ENCODE peak calls at places on chromosomes 16 and 17, in four cellular contexts. S is HCT116, V is HepG2, W is H1. X is an unnamed sample.

GRCh38 chr17:48510761-48511604 is 19.8 kb downstream of the HOXB1 start:
- DNase-seq in W (no peak), V (no peak), S (no peak), X (no peak)

GRCh38 chr17:11221721-11222120 is 19.3 kb upstream of the SHISA6 start:
- DNase-seq in S (no peak), V (no peak), W (no peak), X (no peak)

GRCh38 chr16:62077998-62078397 is 41.8 kb upstream of the CDH8 start:
- DNase-seq in V (no peak), W (peak), S (no peak), X (no peak)

GRCh38 chr16:89246903-89247733 is 29.6 kb downstream of the ZNF778 start:
- DNase-seq in S (peak), W (peak), V (peak), X (peak)

GRCh38 chr16:87621550-87621829 is 19.2 kb downstream of the JPH3 start:
- DNase-seq in W (no peak), V (no peak), S (no peak), X (no peak)

GRCh38 chr16:30903002-30903401 is 6.6 kb downstream of the CTF1 start:
- DNase-seq in S (no peak), V (no peak), W (no peak), X (peak)

GRCh38 chr16:66054095-66054494 is 312.4 kb upstream of the CDH5 start:
- DNase-seq in W (no peak), S (no peak), V (no peak), X (no peak)

GRCh38 chr16:19696312-19696711 is 21.7 kb downstream of the KNOP1 start:
- DNase-seq in S (no peak), W (no peak), V (no peak), X (peak)

GRCh38 chr17:82050152-82050760 is 1.4 kb downstream of the RFNG start:
- DNase-seq in S (no peak), V (no peak), W (no peak), X (no peak)

GRCh38 chr17:68324654-68325336 is 33.5 kb downstream of the ARSG start:
- DNase-seq in W (no peak), V (no peak), S (no peak), X (no peak)

GRCh38 chr17:68456529-68457167 is 648 bp downstream of the WIPI1 start:
- DNase-seq in V (peak), W (peak), S (peak), X (no peak)

GRCh38 chr16:74730049-74730683 is 29.5 kb upstream of the MLKL start:
- DNase-seq in V (no peak), S (no peak), W (no peak), X (no peak)

GRCh38 chr17:75649687-75650086 is 16.5 kb downstream of the SMIM5 start:
- DNase-seq in S (no peak), V (no peak), W (no peak), X (no peak)

GRCh38 chr16:14351647-14352046 is 278.4 kb downstream of the PARN start:
- DNase-seq in V (peak), S (no peak), W (no peak), X (no peak)
- TF ChIP-seq FOSL1 in V (no peak), S (no peak), W (no peak), X (no peak)

GRCh38 chr17:61496957-61497653 is 44.9 kb downstream of the TBX4 start:
- DNase-seq in W (no peak), S (no peak), V (peak), X (no peak)

GRCh38 chr17:61498042-61498441 is 45.8 kb downstream of the TBX4 start:
- DNase-seq in V (no peak), W (no peak), S (no peak), X (no peak)

GRCh38 chr17:61494325-61495160 is 42.3 kb downstream of the TBX4 start:
- DNase-seq in S (no peak), W (no peak), V (peak), X (no peak)

GRCh38 chr17:61495161-61495857 is 43.1 kb downstream of the TBX4 start:
- DNase-seq in S (peak), W (no peak), V (no peak), X (peak)

GRCh38 chr17:61496174-61496956 is 44.1 kb downstream of the TBX4 start:
- DNase-seq in V (no peak), S (no peak), W (no peak), X (no peak)
- TF ChIP-seq FOSL1 in V (peak), S (no peak), W (no peak), X (no peak)

GRCh38 chr16:586047-586644 is 3.7 kb upstream of the RAB40C start:
- DNase-seq in V (no peak), S (no peak), W (no peak), X (no peak)

GRCh38 chr16:588889-589657 is 793 bp upstream of the RAB40C start:
- DNase-seq in W (peak), V (peak), S (peak), X (peak)

GRCh38 chr16:588639-588888 is 1.3 kb upstream of the RAB40C start:
- DNase-seq in W (peak), S (no peak), V (no peak), X (peak)

GRCh38 chr16:585351-585750 is 4.5 kb upstream of the RAB40C start:
- DNase-seq in V (peak), S (no peak), W (no peak), X (no peak)

DNA sequence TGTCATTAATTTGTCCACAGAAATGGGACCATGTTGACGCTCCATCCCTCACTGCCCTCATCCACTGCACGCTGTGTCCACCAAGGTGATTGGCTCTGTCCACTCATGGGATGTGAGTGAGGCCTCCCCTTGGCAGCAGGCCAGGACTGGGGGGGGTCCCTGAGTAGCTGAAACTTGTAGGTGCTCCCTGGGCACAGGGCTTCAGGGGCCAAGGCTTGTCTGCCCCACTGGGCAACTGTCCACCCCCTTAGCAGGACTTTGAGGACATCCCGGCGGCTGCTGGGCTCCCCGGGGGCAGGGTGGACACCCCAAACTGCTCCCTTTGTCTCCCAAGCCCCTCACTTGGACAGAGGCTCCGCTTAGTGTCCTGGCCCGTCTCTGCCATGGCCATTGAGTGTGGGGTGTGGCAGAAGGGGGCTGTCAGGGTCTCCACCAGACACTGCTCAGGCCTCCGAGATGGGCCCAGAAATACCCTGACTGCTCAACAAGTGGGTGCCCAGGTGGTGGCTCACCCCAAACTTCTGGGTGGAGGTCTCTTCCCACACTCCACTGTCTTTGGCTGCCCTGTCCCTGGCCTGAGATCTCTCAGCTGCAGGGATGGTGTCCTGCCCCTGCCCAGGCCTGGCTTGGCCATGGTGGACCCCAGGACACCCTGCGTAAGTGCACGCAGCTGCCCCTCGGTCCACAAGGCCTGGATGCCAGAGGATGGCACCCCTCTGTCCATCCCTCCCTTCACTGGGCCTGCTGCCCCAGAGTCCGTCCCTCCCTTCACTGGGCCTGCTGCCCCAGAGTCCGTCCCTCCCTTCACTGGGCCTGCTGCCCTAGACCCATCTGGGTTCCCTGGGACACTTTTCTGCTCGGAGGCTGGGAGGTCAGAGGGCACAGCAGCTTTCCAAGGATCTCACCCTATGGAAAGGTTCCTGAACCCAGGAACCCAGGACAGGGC is 2.9 kb upstream of the RAB40C start:
- DNase-seq in S (no peak), V (no peak), W (no peak), X (no peak)
- TF ChIP-seq FOSL1 in S (no peak), V (no peak), W (no peak), X (no peak)

DNA sequence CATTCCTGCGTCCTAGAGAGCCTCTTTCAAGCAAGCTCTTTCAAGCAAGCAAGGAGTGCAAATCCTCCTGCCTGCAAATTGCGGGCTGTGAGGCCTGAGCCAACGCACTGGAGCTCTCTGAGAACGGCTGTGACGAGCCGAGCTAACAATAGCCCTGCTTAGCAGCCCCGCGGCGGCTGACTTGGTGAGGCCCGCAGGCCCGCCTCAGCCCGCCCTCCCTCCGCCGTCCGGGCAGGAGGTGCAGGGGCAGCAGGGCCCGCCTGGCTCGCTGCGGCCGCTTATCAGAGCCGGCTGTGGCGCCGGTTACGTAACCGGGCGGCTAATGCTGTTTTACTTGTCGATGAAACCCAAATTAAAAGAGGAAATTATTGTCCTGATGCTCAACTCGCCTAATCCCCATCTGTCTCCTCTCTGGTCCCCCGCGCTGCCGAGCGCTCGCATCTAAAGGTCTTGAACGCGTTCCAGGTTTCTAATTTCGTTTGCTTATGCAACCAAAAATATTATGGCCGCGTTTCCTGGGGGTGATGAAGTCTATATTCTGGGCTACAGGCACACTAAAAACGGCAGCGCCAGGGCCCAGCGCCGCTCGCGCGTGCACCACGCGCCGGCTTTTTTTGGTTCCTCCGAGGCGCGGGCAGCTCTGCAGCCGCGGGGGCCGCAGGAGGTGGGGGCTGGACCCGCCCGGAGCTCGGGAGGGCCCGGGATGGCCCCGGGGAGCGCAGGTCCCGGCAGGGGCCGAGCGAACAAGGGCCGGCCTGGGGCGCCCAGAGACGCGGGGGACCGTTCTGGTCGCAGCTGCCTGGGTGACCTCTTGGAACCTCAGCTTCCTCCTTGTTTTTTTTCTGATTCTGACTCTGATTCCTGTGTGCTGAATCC is 65.1 kb upstream of the TOB1 start:
- DNase-seq in V (peak), S (no peak), W (peak), X (peak)
- TF ChIP-seq FOSL1 in V (no peak), S (no peak), W (no peak), X (peak)

GRCh38 chr17:38663964-38664644 is 10.7 kb downstream of the EPOP start:
- DNase-seq in W (no peak), S (no peak), V (no peak), X (no peak)

GRCh38 chr17:38669520-38669919 is 5.2 kb downstream of the EPOP start:
- DNase-seq in S (no peak), W (no peak), V (no peak), X (no peak)

GRCh38 chr17:38667787-38668122 is 7.0 kb downstream of the EPOP start:
- DNase-seq in V (no peak), S (no peak), W (no peak), X (no peak)

GRCh38 chr17:38663125-38663751 is 11.5 kb downstream of the EPOP start:
- DNase-seq in W (peak), V (peak), S (peak), X (peak)

GRCh38 chr17:38667099-38667786 is 7.5 kb downstream of the EPOP start:
- DNase-seq in S (peak), V (peak), W (peak), X (peak)
- TF ChIP-seq FOSL1 in S (no peak), V (no peak), W (no peak), X (no peak)

GRCh38 chr16:85473909-85474640 is 139.0 kb upstream of the GSE1 start:
- DNase-seq in W (peak), V (no peak), S (no peak), X (no peak)
- TF ChIP-seq FOSL1 in W (no peak), V (no peak), S (no peak), X (no peak)

GRCh38 chr16:3056336-3057180 is 8.9 kb upstream of the IL32 start:
- DNase-seq in S (no peak), W (no peak), V (no peak), X (peak)

GRCh38 chr16:3057181-3058166 is 8.0 kb upstream of the IL32 start:
- DNase-seq in S (no peak), W (no peak), V (no peak), X (no peak)

GRCh38 chr16:3059041-3059722 is 6.3 kb upstream of the IL32 start:
- DNase-seq in W (peak), V (peak), S (peak), X (peak)

GRCh38 chr16:3059723-3060242 is 5.7 kb upstream of the IL32 start:
- DNase-seq in S (no peak), V (no peak), W (no peak), X (no peak)

GRCh38 chr16:3058173-3059030 is 7.0 kb upstream of the IL32 start:
- DNase-seq in S (peak), W (peak), V (peak), X (no peak)
- TF ChIP-seq FOSL1 in S (no peak), W (no peak), V (no peak), X (no peak)

DNA sequence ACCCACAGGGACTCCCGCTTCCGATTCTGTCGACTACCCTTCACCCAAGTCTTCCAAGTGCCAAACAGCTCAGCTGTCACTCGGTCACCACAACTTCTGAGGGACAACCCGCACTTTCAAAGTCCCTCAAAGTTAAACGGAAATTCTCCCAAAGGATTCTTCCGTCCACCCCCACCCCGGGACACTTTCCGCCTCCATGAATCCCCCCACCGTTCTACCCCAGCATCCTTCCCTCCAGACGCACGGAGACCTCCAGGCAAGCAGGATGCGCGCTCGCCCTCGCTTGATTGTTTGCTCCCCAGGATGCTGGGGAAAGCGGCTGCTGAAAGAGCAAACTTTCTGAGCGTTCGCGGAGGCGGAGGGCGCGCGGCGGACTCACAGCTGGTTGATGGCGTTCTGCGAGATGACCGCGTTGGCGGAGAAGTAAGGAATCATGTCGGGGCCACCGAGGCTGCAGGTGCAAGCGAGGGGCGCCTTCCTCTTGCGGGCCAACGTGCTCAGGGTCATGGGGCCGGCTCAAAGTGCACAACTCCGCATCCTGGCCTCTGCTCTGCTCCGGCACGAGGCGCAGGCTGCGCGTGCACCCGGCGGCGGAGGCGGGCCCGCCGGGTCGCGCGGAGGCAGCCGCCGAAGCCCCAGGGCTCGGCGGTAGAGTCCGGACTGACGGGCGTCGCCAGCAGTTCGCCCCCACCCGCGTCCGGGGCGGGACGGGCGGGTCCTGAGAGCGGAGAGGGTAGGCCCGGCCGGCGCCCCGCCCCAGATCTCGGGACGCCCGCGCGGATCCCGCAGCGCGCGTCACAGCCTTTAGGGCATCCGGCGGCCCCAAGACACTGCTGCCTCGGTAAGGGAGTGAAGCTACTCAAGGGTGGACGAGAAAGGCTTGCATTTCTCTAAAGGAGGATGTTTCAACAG is 138.3 kb upstream of the CORO6 start:
- DNase-seq in S (no peak), W (peak), V (peak), X (no peak)
- TF ChIP-seq FOSL1 in S (no peak), W (no peak), V (no peak), X (no peak)

X was measured in K562.